ENCODE peak calls at places on chromosome 15, in ten cellular contexts. P is RPMI7951; Y is spleen; V is T-cell; R is RWPE1; E is effector memory CD8-positive, alpha-beta T cell; O is SK-N-DZ; K is NCI-H446; D is AG08396; S is Calu3. Q is an unnamed sample.

GRCh38 chr15:80161473-80162016 is 8.7 kb downstream of the FAH start:
- DNase-seq in P (no peak), Y (no peak), V (no peak), R (no peak), E (no peak), O (no peak), K (no peak), D (no peak), S (no peak), Q (no peak)

GRCh38 chr15:39243396-39243795 is 337.5 kb upstream of the THBS1 start:
- DNase-seq in P (no peak), Y (no peak), V (no peak), R (no peak), E (no peak), O (no peak), K (no peak), D (no peak), S (no peak), Q (no peak)

GRCh38 chr15:48298914-48299313 is 32.3 kb upstream of the DUT start:
- DNase-seq in P (no peak), Y (no peak), V (no peak), R (no peak), E (no peak), O (no peak), K (no peak), D (no peak), S (no peak), Q (no peak)

GRCh38 chr15:58951388-58952060 is 18.0 kb upstream of the SLTM start:
- DNase-seq in P (peak; percentile 52), Y (no peak), V (no peak), R (peak; percentile 70), E (no peak), O (no peak), K (peak; percentile 36), D (peak; percentile 33), S (peak; percentile 28), Q (peak; percentile 29)

GRCh38 chr15:39404767-39405173 is 176.1 kb upstream of the THBS1 start:
- DNase-seq in P (peak; percentile 100), Y (no peak), V (no peak), R (peak; percentile 87), E (no peak), O (no peak), K (no peak), D (peak; percentile 74), S (no peak), Q (peak; percentile 69)

GRCh38 chr15:35736150-35736549 is 190.2 kb upstream of the DPH6 start:
- DNase-seq in P (no peak), Y (no peak), V (no peak), R (no peak), E (no peak), O (no peak), K (no peak), D (no peak), S (no peak), Q (no peak)

GRCh38 chr15:45157974-45158373 is 28.2 kb downstream of the DUOX1 start:
- DNase-seq in P (peak; percentile 79), Y (no peak), V (no peak), R (peak; percentile 85), E (no peak), O (no peak), K (no peak), D (peak; percentile 73), S (no peak), Q (peak; percentile 78)

GRCh38 chr15:77538011-77538410 is 94.7 kb downstream of the LINGO1 start:
- DNase-seq in P (peak; percentile 24), Y (peak; percentile 79), V (no peak), R (no peak), E (no peak), O (no peak), K (no peak), D (no peak), S (no peak), Q (no peak)

GRCh38 chr15:79115461-79115860 is 24.9 kb upstream of the RASGRF1 start:
- DNase-seq in P (no peak), Y (no peak), V (no peak), R (no peak), E (no peak), O (no peak), K (no peak), D (no peak), S (no peak), Q (no peak)

GRCh38 chr15:41115652-41116115 is 396 bp downstream of the INO80 start:
- DNase-seq in P (peak; percentile 66), Y (peak; percentile 95), V (peak; percentile 66), R (peak; percentile 64), E (peak; percentile 61), O (peak; percentile 64), K (no peak), D (peak; percentile 80), S (peak; percentile 40), Q (peak; percentile 36)

GRCh38 chr15:66652806-66653205 is 49.2 kb upstream of the SMAD6 start:
- DNase-seq in P (no peak), Y (no peak), V (no peak), R (no peak), E (no peak), O (no peak), K (no peak), D (no peak), S (no peak), Q (no peak)

GRCh38 chr15:67444100-67444499 is 76.8 kb upstream of the C15orf61 start:
- DNase-seq in P (no peak), Y (no peak), V (no peak), R (no peak), E (no peak), O (no peak), K (no peak), D (no peak), S (no peak), Q (no peak)

GRCh38 chr15:45714501-45715488 is 80.0 kb downstream of the SQOR start:
- DNase-seq in P (peak; percentile 70), Y (no peak), V (peak; percentile 27), R (peak; percentile 41), E (peak; percentile 40), O (peak; percentile 85), K (peak; percentile 11), D (peak; percentile 43), S (peak; percentile 67), Q (peak; percentile 40)

GRCh38 chr15:69127226-69127625 is 33.2 kb upstream of the GLCE start:
- DNase-seq in P (no peak), Y (no peak), V (no peak), R (no peak), E (no peak), O (no peak), K (no peak), D (no peak), S (no peak), Q (no peak)

GRCh38 chr15:52171386-52171785 is 19.8 kb downstream of the GNB5 start:
- DNase-seq in P (no peak), Y (no peak), V (no peak), R (no peak), E (no peak), O (no peak), K (no peak), D (no peak), S (no peak), Q (no peak)

GRCh38 chr15:91488452-91488851 is 365.1 kb upstream of the SLCO3A1 start:
- DNase-seq in P (peak; percentile 38), Y (no peak), V (no peak), R (no peak), E (no peak), O (no peak), K (no peak), D (no peak), S (no peak), Q (no peak)

GRCh38 chr15:62928242-62928995 is 114.1 kb upstream of the TPM1 start:
- DNase-seq in P (peak; percentile 100), Y (no peak), V (no peak), R (peak; percentile 57), E (no peak), O (peak; percentile 64), K (no peak), D (peak; percentile 59), S (peak; percentile 70), Q (peak; percentile 95)

GRCh38 chr15:55999635-56000034 is 6.2 kb upstream of the NEDD4 start:
- DNase-seq in P (no peak), Y (no peak), V (no peak), R (peak; percentile 79), E (no peak), O (no peak), K (no peak), D (no peak), S (no peak), Q (no peak)

GRCh38 chr15:40302981-40303380 is 4.8 kb downstream of the PLCB2 start:
- DNase-seq in P (no peak), Y (peak; percentile 56), V (no peak), R (no peak), E (no peak), O (no peak), K (no peak), D (no peak), S (no peak), Q (no peak)

GRCh38 chr15:24269166-24269571 is 406.4 kb upstream of the NPAP1 start:
- DNase-seq in P (no peak), Y (no peak), V (no peak), R (no peak), E (no peak), O (peak; percentile 2), K (no peak), D (no peak), S (no peak), Q (no peak)

GRCh38 chr15:92681141-92681622 is 25.6 kb upstream of the FAM174B start:
- DNase-seq in P (peak; percentile 27), Y (no peak), V (no peak), R (no peak), E (no peak), O (no peak), K (no peak), D (no peak), S (no peak), Q (no peak)

GRCh38 chr15:31472636-31473383 is 146.2 kb downstream of the KLF13 start:
- DNase-seq in P (peak; percentile 73), Y (peak; percentile 88), V (peak; percentile 42), R (no peak), E (peak; percentile 46), O (no peak), K (no peak), D (peak; percentile 70), S (no peak), Q (no peak)

GRCh38 chr15:43518073-43518761 is 809 bp downstream of the MAP1A start:
- DNase-seq in P (no peak), Y (no peak), V (no peak), R (no peak), E (no peak), O (peak; percentile 67), K (no peak), D (peak; percentile 46), S (no peak), Q (peak; percentile 36)

GRCh38 chr15:39976291-39977274 is 42.7 kb downstream of the EIF2AK4 start:
- DNase-seq in P (peak; percentile 78), Y (peak; percentile 76), V (no peak), R (peak; percentile 55), E (no peak), O (peak; percentile 62), K (peak; percentile 9), D (peak; percentile 85), S (peak; percentile 51), Q (no peak)

GRCh38 chr15:69760890-69761568 is 308.4 kb downstream of the RPLP1 start:
- DNase-seq in P (peak; percentile 100), Y (peak; percentile 83), V (peak; percentile 63), R (peak; percentile 97), E (peak; percentile 67), O (no peak), K (no peak), D (peak; percentile 89), S (peak; percentile 82), Q (peak; percentile 96)

GRCh38 chr15:78077053-78077859 is at the start of gene TBC1D2B:
- DNase-seq in P (peak; percentile 52), Y (peak; percentile 94), V (peak; percentile 60), R (peak; percentile 63), E (peak; percentile 59), O (peak; percentile 51), K (peak; percentile 11), D (peak; percentile 80), S (peak; percentile 75), Q (no peak)

GRCh38 chr15:45088801-45089711 is 24.9 kb downstream of the DUOX2 start:
- DNase-seq in P (peak; percentile 34), Y (no peak), V (no peak), R (no peak), E (no peak), O (peak; percentile 57), K (no peak), D (no peak), S (no peak), Q (peak; percentile 81)